ENCODE peak calls at places on chromosomes 3 and 15, in ten cellular contexts. C, G, D, B, A, E, O, V, U and Q are unnamed samples.

GRCh38 chr3:150114873-150115570 is 144.3 kb upstream of the PFN2 start:
- DNase-seq in C (no peak), G (no peak), D (peak), B (no peak), A (no peak), E (no peak), O (no peak), V (no peak), U (no peak), Q (peak)

GRCh38 chr3:127159547-127159946 is 33.4 kb upstream of the PRR23E start:
- DNase-seq in C (no peak), G (no peak), D (no peak), B (no peak), A (no peak), E (no peak), O (no peak), V (peak), U (peak), Q (no peak)

GRCh38 chr15:55993804-55994539 is 560 bp upstream of the NEDD4 start:
- DNase-seq in C (no peak), G (no peak), D (peak), B (no peak), A (no peak), E (no peak), O (peak), V (no peak), U (peak), Q (peak)

GRCh38 chr3:139982404-139982803 is 47.4 kb downstream of the CLSTN2 start:
- DNase-seq in C (no peak), G (no peak), D (peak), B (no peak), A (no peak), E (no peak), O (no peak), V (peak), U (no peak), Q (peak)

GRCh38 chr3:170560717-170561382 is 25.0 kb downstream of the SLC7A14 start:
- DNase-seq in C (no peak), G (no peak), D (no peak), B (no peak), A (no peak), E (no peak), O (no peak), V (no peak), U (no peak), Q (no peak)

GRCh38 chr3:172512363-172512762 is 10.9 kb downstream of the TNFSF10 start:
- DNase-seq in C (no peak), G (peak), D (peak), B (peak), A (no peak), E (no peak), O (peak), V (no peak), U (no peak), Q (no peak)

GRCh38 chr15:75104804-75105557 is 81.6 kb downstream of the PPCDC start:
- DNase-seq in C (no peak), G (peak), D (peak), B (peak), A (peak), E (no peak), O (peak), V (no peak), U (no peak), Q (peak)

GRCh38 chr15:88703533-88703932 is 64.7 kb downstream of the ISG20 start:
- DNase-seq in C (no peak), G (no peak), D (no peak), B (no peak), A (no peak), E (no peak), O (no peak), V (peak), U (no peak), Q (no peak)

GRCh38 chr3:120762575-120762974 is 20.0 kb downstream of the GTF2E1 start:
- DNase-seq in C (no peak), G (no peak), D (no peak), B (no peak), A (no peak), E (no peak), O (no peak), V (no peak), U (no peak), Q (no peak)

GRCh38 chr15:43187544-43188155 is 2.4 kb downstream of the CCNDBP1 start:
- DNase-seq in C (no peak), G (peak), D (peak), B (no peak), A (peak), E (no peak), O (peak), V (peak), U (no peak), Q (no peak)

GRCh38 chr3:67349551-67350174 is 304.7 kb downstream of the SUCLG2 start:
- DNase-seq in C (no peak), G (no peak), D (no peak), B (no peak), A (no peak), E (no peak), O (no peak), V (no peak), U (no peak), Q (peak)

GRCh38 chr3:66581261-66581660 is 80.4 kb upstream of the LRIG1 start:
- DNase-seq in C (no peak), G (no peak), D (no peak), B (no peak), A (no peak), E (no peak), O (no peak), V (no peak), U (no peak), Q (no peak)

GRCh38 chr3:194938845-194939531 is 253.3 kb downstream of the FAM43A start:
- DNase-seq in C (no peak), G (peak), D (peak), B (no peak), A (no peak), E (no peak), O (no peak), V (no peak), U (no peak), Q (no peak)

GRCh38 chr3:182067423-182067822 is 355.7 kb downstream of the SOX2 start:
- DNase-seq in C (no peak), G (no peak), D (no peak), B (no peak), A (no peak), E (no peak), O (no peak), V (no peak), U (no peak), Q (no peak)

GRCh38 chr15:32838820-32839219 is 121.0 kb downstream of the GREM1 start:
- DNase-seq in C (no peak), G (peak), D (peak), B (peak), A (peak), E (no peak), O (peak), V (no peak), U (no peak), Q (peak)

GRCh38 chr15:60673918-60674558 is 195.1 kb upstream of the ICE2 start:
- DNase-seq in C (peak), G (no peak), D (peak), B (peak), A (peak), E (no peak), O (peak), V (peak), U (no peak), Q (peak)

GRCh38 chr15:50123861-50124556 is 5.0 kb upstream of the ATP8B4 start:
- DNase-seq in C (no peak), G (no peak), D (no peak), B (no peak), A (no peak), E (no peak), O (no peak), V (no peak), U (no peak), Q (no peak)

GRCh38 chr15:83911345-83911744 is 257.4 kb downstream of the ADAMTSL3 start:
- DNase-seq in C (no peak), G (no peak), D (no peak), B (no peak), A (no peak), E (no peak), O (no peak), V (no peak), U (no peak), Q (no peak)

GRCh38 chr3:79032686-79033318 is 735.0 kb downstream of the ROBO1 start:
- DNase-seq in C (no peak), G (peak), D (peak), B (no peak), A (no peak), E (no peak), O (peak), V (peak), U (no peak), Q (peak)

GRCh38 chr3:186385856-186386602 is 24.0 kb upstream of the DGKG start:
- DNase-seq in C (no peak), G (no peak), D (no peak), B (no peak), A (no peak), E (no peak), O (no peak), V (no peak), U (no peak), Q (no peak)

GRCh38 chr3:127987309-127987995 is 64.8 kb upstream of the SEC61A1 start:
- DNase-seq in C (no peak), G (no peak), D (no peak), B (no peak), A (no peak), E (no peak), O (no peak), V (no peak), U (no peak), Q (no peak)

GRCh38 chr15:65641723-65642475 is 20.2 kb downstream of the SLC24A1 start:
- DNase-seq in C (no peak), G (peak), D (no peak), B (no peak), A (no peak), E (no peak), O (no peak), V (peak), U (peak), Q (no peak)